ENCODE peak calls at places on chromosomes 5 and 9, in nine cellular contexts. One of them, this sample, is unnamed.
A peak's percentile ranks its signal among the peaks of the same experiment; 100 is the strongest.

GRCh38 chr5:95605786-95606185 is 14.1 kb upstream of the GPR150 start:
- DNase-seq in GM12891: no peak
- DNase-seq in activated CD8-positive, alpha-beta memory T cell treated with anti-CD3 and anti-CD28 coated beads, Interleukin-2, amount 50 U/mL, for 48 hours: no peak
- DNase-seq in NCI-H1436: no peak
- DNase-seq in NCI-H1092: no peak
- DNase-seq in HEK293T: no peak
- DNase-seq in stimulated activated CD4-positive, alpha-beta T cell treated with anti-CD3 and anti-CD28 coated beads, TNF-alpha, amount 100 ng/mL, for 48 hours: no peak
- DNase-seq in T-cell: no peak
- DNase-seq in activated naive CD8-positive, alpha-beta T cell treated with anti-CD3 and anti-CD28 coated beads, Interleukin-2, amount 50 U/mL, for 24 hours: no peak
- DNase-seq in this sample: no peak

GRCh38 chr9:136722093-136722968 is 10.0 kb downstream of the DIPK1B start:
- DNase-seq in NCI-H1436: no peak
- DNase-seq in HEK293T: no peak
- DNase-seq in activated CD8-positive, alpha-beta memory T cell treated with anti-CD3 and anti-CD28 coated beads, Interleukin-2, amount 50 U/mL, for 48 hours: no peak
- DNase-seq in activated naive CD8-positive, alpha-beta T cell treated with anti-CD3 and anti-CD28 coated beads, Interleukin-2, amount 50 U/mL, for 24 hours: no peak
- DNase-seq in NCI-H1092: no peak
- DNase-seq in T-cell: no peak
- DNase-seq in GM12891: no peak
- DNase-seq in stimulated activated CD4-positive, alpha-beta T cell treated with anti-CD3 and anti-CD28 coated beads, TNF-alpha, amount 100 ng/mL, for 48 hours: no peak
- DNase-seq in this sample: no peak

GRCh38 chr9:93964685-93965084 is 9.5 kb upstream of the BARX1 start:
- DNase-seq in GM12891: no peak
- DNase-seq in activated naive CD8-positive, alpha-beta T cell treated with anti-CD3 and anti-CD28 coated beads, Interleukin-2, amount 50 U/mL, for 24 hours: no peak
- DNase-seq in stimulated activated CD4-positive, alpha-beta T cell treated with anti-CD3 and anti-CD28 coated beads, TNF-alpha, amount 100 ng/mL, for 48 hours: no peak
- DNase-seq in HEK293T: no peak
- DNase-seq in NCI-H1436: no peak
- DNase-seq in NCI-H1092: no peak
- DNase-seq in activated CD8-positive, alpha-beta memory T cell treated with anti-CD3 and anti-CD28 coated beads, Interleukin-2, amount 50 U/mL, for 48 hours: no peak
- DNase-seq in T-cell: no peak
- DNase-seq in this sample: no peak

GRCh38 chr9:135163023-135163780 is 75.7 kb downstream of the OLFM1 start:
- DNase-seq in HEK293T: no peak
- DNase-seq in NCI-H1436: no peak
- DNase-seq in GM12891: no peak
- DNase-seq in stimulated activated CD4-positive, alpha-beta T cell treated with anti-CD3 and anti-CD28 coated beads, TNF-alpha, amount 100 ng/mL, for 48 hours: no peak
- DNase-seq in T-cell: no peak
- DNase-seq in activated CD8-positive, alpha-beta memory T cell treated with anti-CD3 and anti-CD28 coated beads, Interleukin-2, amount 50 U/mL, for 48 hours: no peak
- DNase-seq in activated naive CD8-positive, alpha-beta T cell treated with anti-CD3 and anti-CD28 coated beads, Interleukin-2, amount 50 U/mL, for 24 hours: no peak
- DNase-seq in NCI-H1092: no peak
- DNase-seq in this sample: no peak

GRCh38 chr9:21616082-21616778 is 134.1 kb upstream of the IFNE start:
- DNase-seq in stimulated activated CD4-positive, alpha-beta T cell treated with anti-CD3 and anti-CD28 coated beads, TNF-alpha, amount 100 ng/mL, for 48 hours: no peak
- DNase-seq in activated CD8-positive, alpha-beta memory T cell treated with anti-CD3 and anti-CD28 coated beads, Interleukin-2, amount 50 U/mL, for 48 hours: no peak
- DNase-seq in NCI-H1092: no peak
- DNase-seq in HEK293T: no peak
- DNase-seq in NCI-H1436: no peak
- DNase-seq in GM12891: no peak
- DNase-seq in activated naive CD8-positive, alpha-beta T cell treated with anti-CD3 and anti-CD28 coated beads, Interleukin-2, amount 50 U/mL, for 24 hours: no peak
- DNase-seq in T-cell: no peak
- DNase-seq in this sample: no peak

GRCh38 chr9:75636427-75637045 is 253.9 kb upstream of the PCSK5 start:
- DNase-seq in NCI-H1436: no peak
- DNase-seq in GM12891: no peak
- DNase-seq in NCI-H1092: no peak
- DNase-seq in T-cell: no peak
- DNase-seq in activated naive CD8-positive, alpha-beta T cell treated with anti-CD3 and anti-CD28 coated beads, Interleukin-2, amount 50 U/mL, for 24 hours: no peak
- DNase-seq in stimulated activated CD4-positive, alpha-beta T cell treated with anti-CD3 and anti-CD28 coated beads, TNF-alpha, amount 100 ng/mL, for 48 hours: no peak
- DNase-seq in activated CD8-positive, alpha-beta memory T cell treated with anti-CD3 and anti-CD28 coated beads, Interleukin-2, amount 50 U/mL, for 48 hours: no peak
- DNase-seq in HEK293T: no peak
- DNase-seq in this sample: no peak

GRCh38 chr9:69922646-69923045 is 102.0 kb downstream of the CFAP95 start:
- DNase-seq in stimulated activated CD4-positive, alpha-beta T cell treated with anti-CD3 and anti-CD28 coated beads, TNF-alpha, amount 100 ng/mL, for 48 hours: no peak
- DNase-seq in HEK293T: no peak
- DNase-seq in NCI-H1436: no peak
- DNase-seq in activated CD8-positive, alpha-beta memory T cell treated with anti-CD3 and anti-CD28 coated beads, Interleukin-2, amount 50 U/mL, for 48 hours: no peak
- DNase-seq in T-cell: no peak
- DNase-seq in GM12891: no peak
- DNase-seq in activated naive CD8-positive, alpha-beta T cell treated with anti-CD3 and anti-CD28 coated beads, Interleukin-2, amount 50 U/mL, for 24 hours: no peak
- DNase-seq in NCI-H1092: no peak
- DNase-seq in this sample: no peak

GRCh38 chr9:88106492-88106891 is 31.8 kb downstream of the SPATA31C2 start:
- DNase-seq in NCI-H1436: no peak
- DNase-seq in activated CD8-positive, alpha-beta memory T cell treated with anti-CD3 and anti-CD28 coated beads, Interleukin-2, amount 50 U/mL, for 48 hours: no peak
- DNase-seq in T-cell: no peak
- DNase-seq in activated naive CD8-positive, alpha-beta T cell treated with anti-CD3 and anti-CD28 coated beads, Interleukin-2, amount 50 U/mL, for 24 hours: peak; percentile 4
- DNase-seq in NCI-H1092: no peak
- DNase-seq in HEK293T: no peak
- DNase-seq in GM12891: no peak
- DNase-seq in stimulated activated CD4-positive, alpha-beta T cell treated with anti-CD3 and anti-CD28 coated beads, TNF-alpha, amount 100 ng/mL, for 48 hours: no peak
- DNase-seq in this sample: no peak

GRCh38 chr5:150386024-150386855 is 26.5 kb downstream of the CD74 start:
- DNase-seq in activated naive CD8-positive, alpha-beta T cell treated with anti-CD3 and anti-CD28 coated beads, Interleukin-2, amount 50 U/mL, for 24 hours: no peak
- DNase-seq in T-cell: no peak
- DNase-seq in HEK293T: no peak
- DNase-seq in NCI-H1436: no peak
- DNase-seq in activated CD8-positive, alpha-beta memory T cell treated with anti-CD3 and anti-CD28 coated beads, Interleukin-2, amount 50 U/mL, for 48 hours: no peak
- DNase-seq in stimulated activated CD4-positive, alpha-beta T cell treated with anti-CD3 and anti-CD28 coated beads, TNF-alpha, amount 100 ng/mL, for 48 hours: no peak
- DNase-seq in GM12891: no peak
- DNase-seq in NCI-H1092: no peak
- DNase-seq in this sample: no peak

GRCh38 chr5:50975840-50976239 is 309.4 kb downstream of the PARP8 start:
- DNase-seq in stimulated activated CD4-positive, alpha-beta T cell treated with anti-CD3 and anti-CD28 coated beads, TNF-alpha, amount 100 ng/mL, for 48 hours: no peak
- DNase-seq in HEK293T: no peak
- DNase-seq in GM12891: no peak
- DNase-seq in activated naive CD8-positive, alpha-beta T cell treated with anti-CD3 and anti-CD28 coated beads, Interleukin-2, amount 50 U/mL, for 24 hours: no peak
- DNase-seq in NCI-H1092: no peak
- DNase-seq in activated CD8-positive, alpha-beta memory T cell treated with anti-CD3 and anti-CD28 coated beads, Interleukin-2, amount 50 U/mL, for 48 hours: no peak
- DNase-seq in NCI-H1436: no peak
- DNase-seq in T-cell: no peak
- DNase-seq in this sample: no peak

GRCh38 chr5:142063878-142064331 is 44.7 kb upstream of the NDFIP1 start:
- DNase-seq in NCI-H1092: peak; percentile 78
- DNase-seq in activated CD8-positive, alpha-beta memory T cell treated with anti-CD3 and anti-CD28 coated beads, Interleukin-2, amount 50 U/mL, for 48 hours: peak; percentile 62
- DNase-seq in GM12891: no peak
- DNase-seq in stimulated activated CD4-positive, alpha-beta T cell treated with anti-CD3 and anti-CD28 coated beads, TNF-alpha, amount 100 ng/mL, for 48 hours: no peak
- DNase-seq in NCI-H1436: peak; percentile 74
- DNase-seq in T-cell: peak; percentile 13
- DNase-seq in activated naive CD8-positive, alpha-beta T cell treated with anti-CD3 and anti-CD28 coated beads, Interleukin-2, amount 50 U/mL, for 24 hours: peak; percentile 51
- DNase-seq in HEK293T: no peak
- DNase-seq in this sample: no peak

GRCh38 chr5:95424526-95424925 is 33.4 kb downstream of the FAM81B start:
- DNase-seq in NCI-H1092: no peak
- DNase-seq in activated CD8-positive, alpha-beta memory T cell treated with anti-CD3 and anti-CD28 coated beads, Interleukin-2, amount 50 U/mL, for 48 hours: no peak
- DNase-seq in activated naive CD8-positive, alpha-beta T cell treated with anti-CD3 and anti-CD28 coated beads, Interleukin-2, amount 50 U/mL, for 24 hours: no peak
- DNase-seq in T-cell: no peak
- DNase-seq in NCI-H1436: no peak
- DNase-seq in GM12891: no peak
- DNase-seq in HEK293T: no peak
- DNase-seq in stimulated activated CD4-positive, alpha-beta T cell treated with anti-CD3 and anti-CD28 coated beads, TNF-alpha, amount 100 ng/mL, for 48 hours: no peak
- DNase-seq in this sample: no peak

This sample was measured in GM12864.